ENCODE peak calls at places on chromosomes 11 and 22, in nine cellular contexts. T is activated B cell treated with CpG ODN at 0.5 μM for 24 hours; J is islet precursor cell; F is NCI-H460; R is NCI-H1092; U is cardiac fibroblast; H is activated naive CD4-positive, alpha-beta T cell treated with anti-CD3 and anti-CD28 coated beads for 36 hours; I is HCT116; L is epithelial cell of proximal tubule. Z is an unnamed sample.

GRCh38 chr11:88179966-88180629 is 4.9 kb upstream of the RAB38 start:
- DNase-seq in J (no peak), L (no peak), R (no peak), H (no peak), U (peak), I (no peak), F (no peak), T (no peak), Z (no peak)

GRCh38 chr22:42772647-42773046 is 52.0 kb upstream of the A4GALT start:
- DNase-seq in I (no peak), L (no peak), H (no peak), F (no peak), T (no peak), U (no peak), R (no peak), J (no peak), Z (no peak)

GRCh38 chr11:129731316-129731715 is 84.3 kb upstream of the TMEM45B start:
- DNase-seq in R (no peak), H (no peak), F (no peak), I (no peak), T (no peak), U (no peak), L (no peak), J (no peak), Z (no peak)

GRCh38 chr22:45518580-45518991 is 15.9 kb downstream of the FBLN1 start:
- DNase-seq in L (no peak), U (peak), T (no peak), F (no peak), R (no peak), J (peak), H (no peak), I (no peak), Z (no peak)

GRCh38 chr11:96033569-96033968 is 109.7 kb upstream of the MTMR2 start:
- DNase-seq in J (no peak), L (no peak), I (no peak), H (no peak), R (no peak), T (no peak), F (no peak), U (no peak), Z (no peak)

GRCh38 chr11:113278481-113278880 is 35.9 kb upstream of the TTC12 start:
- DNase-seq in R (no peak), F (no peak), L (no peak), J (no peak), U (no peak), H (no peak), T (no peak), I (no peak), Z (no peak)

GRCh38 chr11:128040603-128041002 is 546.8 kb downstream of the ETS1 start:
- DNase-seq in F (no peak), L (no peak), T (no peak), J (no peak), R (no peak), U (peak), I (no peak), H (no peak), Z (no peak)

GRCh38 chr22:40363059-40363458 is 7.3 kb upstream of the SGSM3 start:
- DNase-seq in F (no peak), U (peak), J (no peak), T (no peak), L (no peak), I (no peak), R (no peak), H (no peak), Z (no peak)

GRCh38 chr22:41410311-41410751 is 28.6 kb downstream of the TEF start:
- DNase-seq in I (no peak), R (no peak), H (no peak), J (no peak), F (no peak), L (no peak), U (no peak), T (no peak), Z (peak)

GRCh38 chr11:70578831-70579230 is 180.5 kb downstream of the CTTN start:
- DNase-seq in J (no peak), L (no peak), U (no peak), H (no peak), T (no peak), I (no peak), R (no peak), F (no peak), Z (no peak)

GRCh38 chr11:75547617-75548054 is 14.4 kb upstream of the SERPINH1 start:
- DNase-seq in J (peak), H (peak), I (no peak), T (no peak), U (peak), F (peak), R (peak), L (no peak), Z (no peak)

GRCh38 chr11:1350086-1350725 is 39.5 kb upstream of the BRSK2 start:
- DNase-seq in I (no peak), F (no peak), R (no peak), T (no peak), J (peak), H (no peak), L (no peak), U (no peak), Z (no peak)

GRCh38 chr11:103406357-103406756 is 297.1 kb downstream of the DYNC2H1 start:
- DNase-seq in I (no peak), U (no peak), L (no peak), R (no peak), T (no peak), F (no peak), J (no peak), H (no peak), Z (no peak)

GRCh38 chr11:120188371-120188770 is 22.5 kb upstream of the OAF start:
- DNase-seq in T (no peak), U (no peak), H (no peak), J (no peak), F (no peak), I (no peak), R (no peak), L (no peak), Z (no peak)

GRCh38 chr11:26093206-26093605 is 238.7 kb upstream of the ANO3 start:
- DNase-seq in L (no peak), J (no peak), H (no peak), F (no peak), I (no peak), U (no peak), T (no peak), R (no peak), Z (no peak)

GRCh38 chr11:28756977-28757376 is 648.8 kb downstream of the METTL15 start:
- DNase-seq in T (no peak), J (no peak), H (no peak), R (no peak), F (peak), L (peak), I (no peak), U (peak), Z (no peak)

GRCh38 chr11:125773516-125773915 is 5.1 kb downstream of the PATE2 start:
- DNase-seq in H (no peak), J (no peak), R (no peak), U (peak), F (no peak), I (no peak), T (no peak), L (no peak), Z (no peak)

GRCh38 chr11:91959411-91959810 is 265.2 kb upstream of the FAT3 start:
- DNase-seq in J (no peak), I (no peak), F (no peak), T (no peak), R (no peak), U (no peak), L (no peak), H (no peak), Z (no peak)

GRCh38 chr11:131137046-131137445 is 220.8 kb upstream of the SNX19 start:
- DNase-seq in F (no peak), H (no peak), J (no peak), I (no peak), T (no peak), R (no peak), U (peak), L (no peak), Z (no peak)

GRCh38 chr11:75269896-75270295 is 29.3 kb downstream of the TPBGL start:
- DNase-seq in I (no peak), R (no peak), T (no peak), F (no peak), U (no peak), J (no peak), L (no peak), H (no peak), Z (peak)